ENCODE peak calls at places on chromosomes 4 and X, in nine cellular contexts. I, H, X, S, Y, B, M, T and N are unnamed samples.

GRCh38 chrX:55011294-55011693 is 11.1 kb downstream of the APEX2 start:
- DNase-seq in Y (peak), M (no peak), B (peak), T (peak), H (peak), X (no peak), S (no peak), I (no peak), N (no peak)

GRCh38 chr4:4837921-4838601 is 21.4 kb upstream of the MSX1 start:
- DNase-seq in I (no peak), H (no peak), S (no peak), B (peak), M (no peak), X (no peak), Y (no peak), T (peak), N (peak)

GRCh38 chr4:93317571-93317970 is 511.0 kb upstream of the ATOH1 start:
- DNase-seq in I (no peak), X (no peak), H (no peak), M (no peak), S (no peak), Y (no peak), T (peak), B (no peak), N (no peak)

GRCh38 chr4:26749867-26750266 is 110.8 kb upstream of the STIM2 start:
- DNase-seq in H (no peak), T (no peak), B (no peak), I (no peak), Y (no peak), M (no peak), X (no peak), S (no peak), N (no peak)

GRCh38 chrX:115189646-115190635 is 731 bp downstream of the RBMXL3 start:
- DNase-seq in X (no peak), Y (no peak), I (no peak), H (no peak), S (no peak), T (no peak), B (no peak), M (no peak), N (no peak)

GRCh38 chr4:134544303-134544761 is 342.7 kb upstream of the PABPC4L start:
- DNase-seq in Y (no peak), M (no peak), I (peak), S (peak), B (peak), H (no peak), X (peak), T (peak), N (no peak)

GRCh38 chr4:69054578-69055200 is 41.6 kb upstream of the UGT2B7 start:
- DNase-seq in Y (no peak), X (peak), T (peak), M (no peak), H (no peak), S (peak), I (no peak), B (peak), N (no peak)

GRCh38 chr4:129323630-129324029 is 227.7 kb downstream of the C4orf33 start:
- DNase-seq in H (no peak), T (no peak), B (no peak), I (no peak), Y (no peak), S (no peak), X (no peak), M (no peak), N (no peak)

GRCh38 chr4:8831221-8832129 is 40.2 kb downstream of the HMX1 start:
- DNase-seq in S (no peak), H (no peak), B (no peak), M (no peak), Y (peak), T (no peak), I (no peak), X (no peak), N (no peak)

GRCh38 chr4:73904491-73904890 is 35.3 kb downstream of the CXCL1 start:
- DNase-seq in B (peak), M (no peak), Y (no peak), H (no peak), X (no peak), S (no peak), T (peak), I (no peak), N (no peak)

DNA sequence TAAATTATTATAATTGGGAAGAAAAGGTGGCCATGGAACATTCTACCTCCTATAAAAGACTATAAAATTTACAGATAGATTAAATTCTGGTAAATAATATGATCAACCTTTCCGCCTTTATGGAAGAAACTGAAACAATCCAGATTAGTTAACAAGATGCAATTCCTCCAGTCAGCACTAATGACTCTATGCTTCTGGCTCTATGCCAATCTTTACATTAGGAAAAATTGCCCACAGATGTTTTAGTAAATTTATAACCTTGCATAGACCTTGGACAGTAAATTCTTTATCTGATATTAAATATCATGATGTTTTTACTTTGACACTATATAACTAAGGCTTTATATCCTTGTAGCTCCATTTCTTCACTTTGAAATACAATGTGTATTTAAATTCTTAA is 2302.5 kb downstream of the ARAP2 start:
- DNase-seq in S (no peak), M (no peak), T (no peak), I (no peak), X (peak), H (no peak), B (no peak), Y (peak), N (no peak)
- TF ChIP-seq EZH2phosphoT487 in S (no peak), M (no peak), T (no peak), I (no peak), X (no peak), H (no peak), B (no peak), Y (no peak), N (no peak)

GRCh38 chrX:10160221-10160620 is 3.4 kb downstream of the CLCN4 start:
- DNase-seq in S (no peak), T (no peak), B (no peak), Y (no peak), X (no peak), I (no peak), M (no peak), H (no peak), N (no peak)
- H3K4me3 ChIP-seq in S (no peak), T (no peak), B (no peak), Y (no peak), X (no peak), I (no peak), M (no peak), H (no peak), N (no peak)

GRCh38 chr4:1991596-1992434 is 17.0 kb downstream of the NELFA start:
- DNase-seq in S (no peak), B (no peak), H (no peak), T (no peak), M (no peak), Y (peak), I (no peak), X (no peak), N (no peak)
- TF ChIP-seq EZH2phosphoT487 in S (no peak), B (no peak), H (no peak), T (no peak), M (no peak), Y (no peak), I (no peak), X (no peak), N (no peak)

DNA sequence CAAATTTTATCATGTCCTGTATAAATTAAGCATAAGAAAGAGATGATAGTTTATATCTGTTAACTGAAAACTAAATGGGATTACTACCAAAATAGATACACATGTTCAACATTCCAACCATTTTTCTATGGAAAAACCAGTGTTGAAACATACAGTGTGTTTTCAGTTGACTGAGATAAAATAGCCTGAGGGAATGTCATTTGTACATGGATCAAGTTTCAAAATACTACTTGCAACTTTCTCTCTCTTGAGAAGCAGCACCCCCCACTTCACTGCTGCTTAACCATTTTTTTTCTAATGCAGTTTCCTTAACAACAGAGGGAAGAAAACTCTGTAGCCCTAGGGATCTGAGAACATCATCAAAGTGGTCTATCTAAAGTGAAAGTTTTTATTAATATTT is 70.8 kb downstream of the NPNT start:
- DNase-seq in I (peak), M (no peak), Y (no peak), X (peak), B (peak), S (no peak), T (peak), H (no peak), N (no peak)
- H3K4me3 ChIP-seq in I (no peak), M (no peak), Y (no peak), X (no peak), B (no peak), S (no peak), T (peak), H (no peak), N (no peak)